ENCODE peak calls at places on chromosomes 6 and 20, in four cellular contexts. Z, A, P and C are unnamed samples.

GRCh38 chr6:17709476-17709875 is 2.8 kb upstream of the NUP153 start:
- DNase-seq in A (no peak), Z (no peak), P (no peak), C (no peak)

GRCh38 chr6:134063966-134064445 is 11.6 kb upstream of the SLC2A12 start:
- DNase-seq in A (peak; percentile 66), Z (peak; percentile 85), P (no peak), C (peak; percentile 72)

GRCh38 chr6:83430606-83431544 is at the start of gene ME1:
- DNase-seq in P (peak; percentile 52), Z (peak; percentile 86), A (peak; percentile 94), C (peak; percentile 36)

GRCh38 chr6:89313006-89313405 is 2.1 kb downstream of the GABRR2 start:
- DNase-seq in P (no peak), A (no peak), Z (peak; percentile 92), C (no peak)

GRCh38 chr6:43628392-43629103 is 516 bp downstream of the GTPBP2 start:
- DNase-seq in A (peak; percentile 89), P (no peak), Z (peak; percentile 34), C (peak; percentile 35)

GRCh38 chr20:24746351-24746685 is 202.8 kb upstream of the CST7 start:
- DNase-seq in P (no peak), Z (no peak), A (no peak), C (peak; percentile 76)

GRCh38 chr20:2470051-2470431 is 548 bp downstream of the SNRPB start:
- DNase-seq in A (peak; percentile 40), Z (peak; percentile 55), P (peak; percentile 12), C (peak; percentile 59)

GRCh38 chr6:47524136-47524840 is 46.7 kb downstream of the CD2AP start:
- DNase-seq in A (no peak), P (no peak), Z (peak; percentile 12), C (no peak)

GRCh38 chr6:107264357-107264831 is 149.1 kb upstream of the BEND3 start:
- DNase-seq in A (no peak), Z (peak; percentile 89), P (no peak), C (peak; percentile 78)

GRCh38 chr20:53597521-53598120 is 4.0 kb upstream of the ZNF217 start:
- DNase-seq in P (no peak), Z (no peak), A (no peak), C (no peak)

GRCh38 chr20:63422653-63423052 is 49.8 kb downstream of the KCNQ2 start:
- DNase-seq in P (no peak), Z (no peak), A (no peak), C (no peak)

GRCh38 chr20:55515831-55516230 is 489.5 kb downstream of the CBLN4 start:
- DNase-seq in A (no peak), Z (no peak), P (no peak), C (no peak)

GRCh38 chr6:3349388-3350251 is 90.9 kb downstream of the PSMG4 start:
- DNase-seq in P (no peak), Z (no peak), A (no peak), C (no peak)

GRCh38 chr6:166629628-166630027 is 2.6 kb upstream of the RPS6KA2 start:
- DNase-seq in P (no peak), A (no peak), Z (peak; percentile 89), C (no peak)

GRCh38 chr6:19052219-19052618 is 665.1 kb downstream of the RNF144B start:
- DNase-seq in A (no peak), P (no peak), Z (no peak), C (no peak)

GRCh38 chr20:8657664-8658063 is 411.2 kb upstream of the PLCB4 start:
- DNase-seq in A (no peak), P (no peak), Z (no peak), C (no peak)
- TF ChIP-seq ELK1 in A (no peak), P (no peak), Z (no peak), C (no peak)

GRCh38 chr20:60999256-60999655 is 252.8 kb upstream of the CDH4 start:
- DNase-seq in A (no peak), Z (no peak), P (no peak), C (no peak)

GRCh38 chr20:61002090-61002489 is 250.0 kb upstream of the CDH4 start:
- DNase-seq in P (no peak), Z (no peak), A (no peak), C (no peak)
- TF ChIP-seq ELK1 in P (no peak), Z (no peak), A (no peak), C (no peak)

DNA sequence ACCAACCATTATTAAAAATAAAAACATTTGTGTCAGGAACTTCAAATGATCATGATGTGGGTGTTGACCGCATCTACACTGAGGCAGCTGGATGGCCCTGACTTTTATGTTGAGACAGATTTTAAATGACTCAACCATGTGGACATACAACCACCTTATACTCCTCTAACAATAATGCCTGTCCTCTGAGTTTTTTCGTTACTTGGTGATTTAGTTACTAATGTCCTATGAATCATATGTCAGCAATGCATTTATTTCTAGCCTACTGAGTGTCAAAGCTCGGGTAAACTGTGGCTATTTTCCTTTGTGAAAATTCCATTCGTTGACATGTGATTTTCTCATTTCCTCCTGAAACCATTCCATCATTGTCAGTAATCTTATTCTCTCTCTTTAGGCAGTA is 38.9 kb upstream of the NKX2-4 start:
- DNase-seq in P (no peak), A (no peak), Z (peak; percentile 72), C (peak; percentile 17)
- TF ChIP-seq ELK1 in P (no peak), A (no peak), Z (no peak), C (no peak)

GRCh38 chr6:163349001-163349680 is 65.4 kb upstream of the QKI start:
- DNase-seq in Z (no peak), P (no peak), A (no peak), C (no peak)

GRCh38 chr6:163352011-163352685 is 62.4 kb upstream of the QKI start:
- DNase-seq in A (no peak), Z (no peak), P (no peak), C (no peak)

GRCh38 chr6:163347021-163347446 is 67.5 kb upstream of the QKI start:
- DNase-seq in A (no peak), P (no peak), Z (no peak), C (no peak)

GRCh38 chr6:163346529-163346961 is 68.0 kb upstream of the QKI start:
- DNase-seq in P (no peak), Z (no peak), A (no peak), C (no peak)

GRCh38 chr6:163349696-163350095 is 64.8 kb upstream of the QKI start:
- DNase-seq in P (no peak), Z (no peak), A (no peak), C (no peak)
- TF ChIP-seq ELK1 in P (no peak), Z (no peak), A (no peak), C (no peak)

GRCh38 chr6:32108094-32108627 is 977 bp downstream of the TNXB start:
- DNase-seq in Z (peak; percentile 21), P (no peak), A (peak; percentile 75), C (no peak)
- TF ChIP-seq ELK1 in Z (no peak), P (no peak), A (no peak), C (no peak)

GRCh38 chr6:33904050-33904827 is 100.4 kb upstream of the MLN start:
- DNase-seq in A (peak; percentile 90), P (peak; percentile 79), Z (no peak), C (no peak)
- TF ChIP-seq ELK1 in A (no peak), P (no peak), Z (no peak), C (no peak)

DNA sequence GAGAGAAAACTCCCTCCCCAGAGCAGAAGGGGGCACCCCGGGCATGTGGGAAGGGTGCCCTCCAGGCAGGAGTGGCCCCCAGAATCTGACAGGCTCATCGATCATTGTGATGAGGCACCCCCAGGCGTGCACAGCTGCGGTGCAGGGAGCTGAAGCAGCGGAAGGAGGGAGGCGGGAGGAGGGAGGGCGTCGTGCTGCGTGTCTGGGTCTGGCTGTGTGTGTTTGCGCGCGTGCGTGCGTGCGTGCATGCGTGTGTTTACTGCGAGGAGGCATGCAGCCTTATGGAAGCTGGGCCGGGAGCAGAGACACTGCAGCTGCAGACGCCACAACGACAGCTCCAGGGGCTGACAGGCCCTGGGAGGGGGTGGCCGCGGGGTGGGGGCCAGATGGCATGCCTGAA is 40.4 kb downstream of the FOXP4 start:
- DNase-seq in Z (peak; percentile 22), P (no peak), A (no peak), C (no peak)
- TF ChIP-seq ELK1 in Z (no peak), P (no peak), A (no peak), C (no peak)

GRCh38 chr6:138601128-138601527 is 101.8 kb upstream of the NHSL1 start:
- DNase-seq in Z (peak; percentile 48), P (no peak), A (no peak), C (no peak)

GRCh38 chr6:138600261-138600660 is 101.0 kb upstream of the NHSL1 start:
- DNase-seq in A (no peak), P (no peak), Z (no peak), C (no peak)

GRCh38 chr6:138598562-138599173 is 99.4 kb upstream of the NHSL1 start:
- DNase-seq in A (no peak), P (no peak), Z (no peak), C (no peak)

GRCh38 chr6:138597336-138597735 is 98.0 kb upstream of the NHSL1 start:
- DNase-seq in P (no peak), Z (peak; percentile 68), A (no peak), C (no peak)

GRCh38 chr6:138600726-138601125 is 101.4 kb upstream of the NHSL1 start:
- DNase-seq in A (no peak), Z (peak; percentile 84), P (no peak), C (no peak)
- TF ChIP-seq ELK1 in A (no peak), Z (no peak), P (no peak), C (no peak)

GRCh38 chr6:106097368-106098231 is 11.5 kb downstream of the PRDM1 start:
- DNase-seq in P (peak; percentile 78), A (no peak), Z (peak; percentile 63), C (no peak)
- TF ChIP-seq ELK1 in P (no peak), A (no peak), Z (no peak), C (no peak)